ENCODE peak calls at places on chromosome 9, in seven cellular contexts. One of them, this sample, is unnamed.

GRCh38 chr9:35967042-35967441 is 9.1 kb upstream of the OR2S2 start:
- DNase-seq in NCI-H82: no peak
- DNase-seq in NCI-H1092: no peak
- DNase-seq in C1 segment of cervical spinal cord: no peak
- DNase-seq in left cardiac atrium: no peak
- DNase-seq in NCI-H1417: no peak
- DNase-seq in neuronal stem cell: no peak
- DNase-seq in this sample: no peak

GRCh38 chr9:4592886-4593285 is 69.2 kb upstream of the PLPP6 start:
- DNase-seq in left cardiac atrium: no peak
- DNase-seq in C1 segment of cervical spinal cord: no peak
- DNase-seq in NCI-H1092: no peak
- DNase-seq in NCI-H1417: no peak
- DNase-seq in neuronal stem cell: no peak
- DNase-seq in NCI-H82: no peak
- DNase-seq in this sample: no peak

GRCh38 chr9:130118841-130119520 is 53.2 kb upstream of the NCS1 start:
- DNase-seq in NCI-H1092: peak; percentile 95
- DNase-seq in NCI-H1417: peak; percentile 98
- DNase-seq in C1 segment of cervical spinal cord: no peak
- DNase-seq in neuronal stem cell: no peak
- DNase-seq in NCI-H82: peak; percentile 99
- DNase-seq in left cardiac atrium: no peak
- DNase-seq in this sample: no peak

GRCh38 chr9:126398403-126399058 is 71.9 kb downstream of the MVB12B start:
- DNase-seq in NCI-H82: peak; percentile 69
- DNase-seq in C1 segment of cervical spinal cord: peak; percentile 42
- DNase-seq in neuronal stem cell: peak; percentile 61
- DNase-seq in left cardiac atrium: peak; percentile 78
- DNase-seq in NCI-H1092: peak; percentile 9
- DNase-seq in NCI-H1417: peak; percentile 36
- DNase-seq in this sample: peak; percentile 74

GRCh38 chr9:35844628-35845301 is 15.7 kb downstream of the TMEM8B start:
- DNase-seq in NCI-H1417: no peak
- DNase-seq in NCI-H1092: no peak
- DNase-seq in neuronal stem cell: no peak
- DNase-seq in C1 segment of cervical spinal cord: no peak
- DNase-seq in left cardiac atrium: peak; percentile 59
- DNase-seq in NCI-H82: no peak
- DNase-seq in this sample: no peak

GRCh38 chr9:137129089-137129455 is 9.9 kb upstream of the GRIN1 start:
- DNase-seq in NCI-H82: peak; percentile 59
- DNase-seq in C1 segment of cervical spinal cord: no peak
- DNase-seq in left cardiac atrium: no peak
- DNase-seq in NCI-H1092: no peak
- DNase-seq in neuronal stem cell: no peak
- DNase-seq in NCI-H1417: peak; percentile 33
- DNase-seq in this sample: no peak

GRCh38 chr9:7123743-7124142 is 366.0 kb downstream of the KDM4C start:
- DNase-seq in NCI-H1417: no peak
- DNase-seq in NCI-H1092: no peak
- DNase-seq in C1 segment of cervical spinal cord: no peak
- DNase-seq in neuronal stem cell: no peak
- DNase-seq in NCI-H82: no peak
- DNase-seq in left cardiac atrium: no peak
- DNase-seq in this sample: no peak

GRCh38 chr9:131418143-131419028 is 24.5 kb downstream of the PRRC2B start:
- DNase-seq in NCI-H1092: peak; percentile 4
- DNase-seq in NCI-H82: peak; percentile 45
- DNase-seq in neuronal stem cell: no peak
- DNase-seq in left cardiac atrium: no peak
- DNase-seq in NCI-H1417: peak; percentile 81
- DNase-seq in C1 segment of cervical spinal cord: no peak
- DNase-seq in this sample: no peak

GRCh38 chr9:104748359-104749031 is 1.0 kb downstream of the NIPSNAP3A start:
- DNase-seq in NCI-H1092: no peak
- DNase-seq in left cardiac atrium: no peak
- DNase-seq in neuronal stem cell: no peak
- DNase-seq in C1 segment of cervical spinal cord: no peak
- DNase-seq in NCI-H82: peak; percentile 33
- DNase-seq in NCI-H1417: no peak
- DNase-seq in this sample: no peak

GRCh38 chr9:5610491-5610890 is 18.4 kb upstream of the RIC1 start:
- DNase-seq in NCI-H1417: no peak
- DNase-seq in C1 segment of cervical spinal cord: no peak
- DNase-seq in NCI-H82: no peak
- DNase-seq in neuronal stem cell: no peak
- DNase-seq in NCI-H1092: no peak
- DNase-seq in left cardiac atrium: no peak
- DNase-seq in this sample: no peak

GRCh38 chr9:21968331-21969010 is 25.7 kb downstream of the CDKN2A start:
- DNase-seq in C1 segment of cervical spinal cord: no peak
- DNase-seq in neuronal stem cell: peak; percentile 43
- DNase-seq in NCI-H82: no peak
- DNase-seq in left cardiac atrium: no peak
- DNase-seq in NCI-H1417: no peak
- DNase-seq in NCI-H1092: no peak
- DNase-seq in this sample: no peak

GRCh38 chr9:18240213-18240612 is 233.7 kb upstream of the ADAMTSL1 start:
- DNase-seq in NCI-H82: no peak
- DNase-seq in NCI-H1417: no peak
- DNase-seq in NCI-H1092: no peak
- DNase-seq in neuronal stem cell: no peak
- DNase-seq in left cardiac atrium: no peak
- DNase-seq in C1 segment of cervical spinal cord: no peak
- DNase-seq in this sample: no peak

GRCh38 chr9:127923046-127923445 is 6.2 kb upstream of the ST6GALNAC4 start:
- DNase-seq in NCI-H82: peak; percentile 65
- DNase-seq in left cardiac atrium: no peak
- DNase-seq in C1 segment of cervical spinal cord: no peak
- DNase-seq in NCI-H1092: no peak
- DNase-seq in NCI-H1417: no peak
- DNase-seq in neuronal stem cell: no peak
- DNase-seq in this sample: no peak

GRCh38 chr9:109968702-109969450 is 188.9 kb downstream of the PALM2AKAP2 start:
- DNase-seq in NCI-H82: no peak
- DNase-seq in C1 segment of cervical spinal cord: no peak
- DNase-seq in NCI-H1092: no peak
- DNase-seq in neuronal stem cell: no peak
- DNase-seq in left cardiac atrium: no peak
- DNase-seq in NCI-H1417: peak; percentile 25
- DNase-seq in this sample: no peak

GRCh38 chr9:106697799-106698591 is 165.0 kb upstream of the ZNF462 start:
- DNase-seq in C1 segment of cervical spinal cord: peak; percentile 7
- DNase-seq in NCI-H82: peak; percentile 96
- DNase-seq in left cardiac atrium: peak; percentile 85
- DNase-seq in neuronal stem cell: no peak
- DNase-seq in NCI-H1417: peak; percentile 96
- DNase-seq in NCI-H1092: peak; percentile 88
- DNase-seq in this sample: peak; percentile 30

GRCh38 chr9:3455088-3455487 is 70.7 kb downstream of the RFX3 start:
- DNase-seq in C1 segment of cervical spinal cord: no peak
- DNase-seq in NCI-H1092: no peak
- DNase-seq in NCI-H1417: no peak
- DNase-seq in neuronal stem cell: no peak
- DNase-seq in NCI-H82: no peak
- DNase-seq in left cardiac atrium: no peak
- DNase-seq in this sample: no peak

GRCh38 chr9:2824564-2824963 is 19.3 kb downstream of the PUM3 start:
- DNase-seq in NCI-H1417: peak; percentile 2
- DNase-seq in NCI-H82: peak; percentile 5
- DNase-seq in C1 segment of cervical spinal cord: no peak
- DNase-seq in neuronal stem cell: no peak
- DNase-seq in left cardiac atrium: peak; percentile 25
- DNase-seq in NCI-H1092: no peak
- DNase-seq in this sample: no peak

GRCh38 chr9:20030221-20030620 is 241.4 kb upstream of the SLC24A2 start:
- DNase-seq in left cardiac atrium: no peak
- DNase-seq in neuronal stem cell: no peak
- DNase-seq in NCI-H1092: no peak
- DNase-seq in C1 segment of cervical spinal cord: no peak
- DNase-seq in NCI-H82: no peak
- DNase-seq in NCI-H1417: no peak
- DNase-seq in this sample: no peak

GRCh38 chr9:93298498-93299417 is 114.8 kb downstream of the WNK2 start:
- DNase-seq in C1 segment of cervical spinal cord: no peak
- DNase-seq in NCI-H1092: no peak
- DNase-seq in NCI-H82: peak; percentile 70
- DNase-seq in neuronal stem cell: no peak
- DNase-seq in NCI-H1417: no peak
- DNase-seq in left cardiac atrium: no peak
- DNase-seq in this sample: no peak

GRCh38 chr9:115262477-115262876 is 144.5 kb upstream of the TNC start:
- DNase-seq in NCI-H82: peak; percentile 85
- DNase-seq in C1 segment of cervical spinal cord: no peak
- DNase-seq in neuronal stem cell: no peak
- DNase-seq in NCI-H1092: peak; percentile 99
- DNase-seq in left cardiac atrium: peak; percentile 82
- DNase-seq in NCI-H1417: peak; percentile 100
- DNase-seq in this sample: no peak

GRCh38 chr9:124860582-124861341 is 995 bp downstream of the RPL35 start:
- DNase-seq in NCI-H1417: no peak
- DNase-seq in left cardiac atrium: no peak
- DNase-seq in neuronal stem cell: no peak
- DNase-seq in C1 segment of cervical spinal cord: no peak
- DNase-seq in NCI-H1092: no peak
- DNase-seq in NCI-H82: no peak
- DNase-seq in this sample: no peak

GRCh38 chr9:17776735-17777134 is 197.9 kb downstream of the SH3GL2 start:
- DNase-seq in neuronal stem cell: no peak
- DNase-seq in NCI-H1417: no peak
- DNase-seq in C1 segment of cervical spinal cord: peak; percentile 39
- DNase-seq in left cardiac atrium: peak; percentile 45
- DNase-seq in NCI-H1092: peak; percentile 65
- DNase-seq in NCI-H82: no peak
- DNase-seq in this sample: peak; percentile 8

This sample was measured in nucleus accumbens.